ENCODE peak calls at places on chromosomes 4 and X, in nine cellular contexts. U is NCI-H69, N is NCI-H1105, V is T-helper 2 cell, W is RWPE1, Q is SIG-M5, R is Caki2, C is coronary artery, I is psoas muscle. T is an unnamed sample.

GRCh38 chrX:50067435-50068292 is 133.1 kb downstream of the AKAP4 start:
- DNase-seq in I (no peak), V (no peak), N (peak), C (no peak), U (peak), R (no peak), Q (no peak), W (no peak), T (no peak)

GRCh38 chr4:1826531-1827350 is 29.2 kb downstream of the LETM1 start:
- DNase-seq in I (no peak), W (no peak), R (no peak), Q (no peak), N (no peak), V (no peak), U (no peak), C (no peak), T (no peak)

GRCh38 chrX:40966204-40966820 is 118.9 kb upstream of the USP9X start:
- DNase-seq in V (no peak), Q (no peak), I (no peak), U (no peak), W (no peak), R (no peak), C (no peak), N (no peak), T (no peak)

GRCh38 chrX:98379134-98379533 is 1495.4 kb downstream of the RPA4 start:
- DNase-seq in Q (no peak), W (no peak), N (no peak), V (no peak), I (no peak), C (no peak), R (no peak), U (peak), T (no peak)

GRCh38 chr4:117137143-117137542 is 51.8 kb upstream of the TRAM1L1 start:
- DNase-seq in N (no peak), V (no peak), R (peak), U (no peak), W (peak), I (no peak), Q (peak), C (no peak), T (peak)

GRCh38 chrX:74369666-74370065 is 51.6 kb upstream of the SLC16A2 start:
- DNase-seq in W (no peak), R (no peak), V (no peak), U (no peak), Q (no peak), N (no peak), C (no peak), I (no peak), T (no peak)

GRCh38 chr4:26028793-26029511 is 114.9 kb downstream of the SMIM20 start:
- DNase-seq in C (no peak), R (no peak), W (peak), U (peak), I (peak), N (no peak), Q (no peak), V (peak), T (no peak)

GRCh38 chrX:41333744-41333993 is 293 bp upstream of the DDX3X start:
- DNase-seq in U (peak), C (no peak), R (peak), V (peak), I (no peak), W (peak), N (peak), Q (no peak), T (peak)

GRCh38 chr4:137363496-137363895 is 168.8 kb downstream of the PCDH18 start:
- DNase-seq in N (no peak), V (no peak), C (no peak), W (no peak), U (no peak), R (no peak), I (no peak), Q (no peak), T (no peak)

GRCh38 chrX:131704136-131704695 is 160.3 kb downstream of the OR13H1 start:
- DNase-seq in N (no peak), R (no peak), Q (no peak), I (peak), W (no peak), V (no peak), C (peak), U (peak), T (peak)

T was measured in myocyte.